ENCODE peak calls at places on chromosomes 6 and 20, in five cellular contexts. One of them, this sample, is unnamed.

GRCh38 chr20:3323398-3323797 is 84.1 kb downstream of the DNAAF9 start:
- DNase-seq in mammary epithelial cell: peak; percentile 52
- DNase-seq in GM23248: peak; percentile 16
- DNase-seq in CD4-positive, alpha-beta T cell: no peak
- DNase-seq in A549: no peak
- DNase-seq in this sample: peak; percentile 21

GRCh38 chr6:146634022-146634421 is 35.2 kb downstream of the ADGB start:
- DNase-seq in mammary epithelial cell: no peak
- DNase-seq in CD4-positive, alpha-beta T cell: no peak
- DNase-seq in GM23248: no peak
- DNase-seq in A549: no peak
- DNase-seq in this sample: no peak

GRCh38 chr20:50563133-50563944 is 53.2 kb downstream of the PTPN1 start:
- DNase-seq in A549: no peak
- DNase-seq in GM23248: no peak
- DNase-seq in CD4-positive, alpha-beta T cell: no peak
- DNase-seq in mammary epithelial cell: no peak
- DNase-seq in this sample: no peak

GRCh38 chr6:140341272-140341671 is 966.8 kb upstream of the CITED2 start:
- DNase-seq in mammary epithelial cell: no peak
- DNase-seq in CD4-positive, alpha-beta T cell: no peak
- DNase-seq in GM23248: no peak
- DNase-seq in A549: no peak
- DNase-seq in this sample: no peak

GRCh38 chr6:79608334-79609224 is 22.6 kb upstream of the SH3BGRL2 start:
- DNase-seq in CD4-positive, alpha-beta T cell: no peak
- DNase-seq in A549: no peak
- DNase-seq in mammary epithelial cell: no peak
- DNase-seq in GM23248: peak; percentile 6
- DNase-seq in this sample: no peak

GRCh38 chr6:111730835-111731234 is 125.2 kb upstream of the TRAF3IP2 start:
- DNase-seq in CD4-positive, alpha-beta T cell: no peak
- DNase-seq in A549: no peak
- DNase-seq in GM23248: no peak
- DNase-seq in mammary epithelial cell: no peak
- DNase-seq in this sample: no peak

GRCh38 chr20:56625837-56626236 is 3.3 kb upstream of the TFAP2C start:
- DNase-seq in mammary epithelial cell: no peak
- DNase-seq in CD4-positive, alpha-beta T cell: no peak
- DNase-seq in A549: no peak
- DNase-seq in GM23248: no peak
- DNase-seq in this sample: no peak

GRCh38 chr6:156396068-156396771 is 381.0 kb upstream of the ARID1B start:
- DNase-seq in mammary epithelial cell: no peak
- DNase-seq in CD4-positive, alpha-beta T cell: peak; percentile 19
- DNase-seq in A549: no peak
- DNase-seq in GM23248: no peak
- DNase-seq in this sample: peak; percentile 58

GRCh38 chr20:34199183-34199582 is 42.0 kb upstream of the ASIP start:
- DNase-seq in A549: no peak
- DNase-seq in CD4-positive, alpha-beta T cell: no peak
- DNase-seq in mammary epithelial cell: no peak
- DNase-seq in GM23248: peak; percentile 24
- DNase-seq in this sample: no peak

GRCh38 chr20:63700199-63701050 is 4.0 kb downstream of the TNFRSF6B start:
- DNase-seq in CD4-positive, alpha-beta T cell: no peak
- DNase-seq in A549: no peak
- DNase-seq in GM23248: no peak
- DNase-seq in mammary epithelial cell: no peak
- DNase-seq in this sample: no peak

GRCh38 chr6:154792761-154793160 is 59.5 kb downstream of the SCAF8 start:
- DNase-seq in GM23248: peak; percentile 14
- DNase-seq in CD4-positive, alpha-beta T cell: no peak
- DNase-seq in A549: no peak
- DNase-seq in mammary epithelial cell: peak; percentile 60
- DNase-seq in this sample: no peak

GRCh38 chr20:38172344-38172743 is 7.3 kb upstream of the TGM2 start:
- DNase-seq in A549: peak; percentile 38
- DNase-seq in GM23248: peak; percentile 66
- DNase-seq in CD4-positive, alpha-beta T cell: no peak
- DNase-seq in mammary epithelial cell: no peak
- DNase-seq in this sample: no peak

GRCh38 chr6:140441256-140441655 is 1066.8 kb upstream of the CITED2 start:
- DNase-seq in mammary epithelial cell: peak; percentile 28
- DNase-seq in CD4-positive, alpha-beta T cell: no peak
- DNase-seq in GM23248: peak; percentile 28
- DNase-seq in A549: no peak
- DNase-seq in this sample: no peak

GRCh38 chr6:157148391-157149323 is 174.7 kb downstream of the TMEM242 start:
- DNase-seq in mammary epithelial cell: peak; percentile 88
- DNase-seq in CD4-positive, alpha-beta T cell: no peak
- DNase-seq in A549: peak; percentile 82
- DNase-seq in GM23248: peak; percentile 96
- DNase-seq in this sample: no peak

GRCh38 chr6:169070506-169071176 is 183.0 kb downstream of the THBS2 start:
- DNase-seq in CD4-positive, alpha-beta T cell: no peak
- DNase-seq in GM23248: peak; percentile 100
- DNase-seq in mammary epithelial cell: peak; percentile 98
- DNase-seq in A549: peak; percentile 72
- DNase-seq in this sample: no peak

GRCh38 chr6:79307321-79308036 is 73.0 kb upstream of the HMGN3 start:
- DNase-seq in CD4-positive, alpha-beta T cell: no peak
- DNase-seq in A549: no peak
- DNase-seq in mammary epithelial cell: peak; percentile 95
- DNase-seq in GM23248: no peak
- DNase-seq in this sample: no peak

GRCh38 chr6:4806308-4807190 is 30.3 kb downstream of the CDYL start:
- DNase-seq in CD4-positive, alpha-beta T cell: no peak
- DNase-seq in mammary epithelial cell: peak; percentile 18
- DNase-seq in GM23248: no peak
- DNase-seq in A549: no peak
- DNase-seq in this sample: no peak

GRCh38 chr6:4812068-4812467 is 35.9 kb downstream of the CDYL start:
- DNase-seq in mammary epithelial cell: no peak
- DNase-seq in GM23248: peak; percentile 19
- DNase-seq in CD4-positive, alpha-beta T cell: no peak
- DNase-seq in A549: no peak
- DNase-seq in this sample: no peak

GRCh38 chr6:4813055-4813454 is 36.9 kb downstream of the CDYL start:
- DNase-seq in CD4-positive, alpha-beta T cell: no peak
- DNase-seq in GM23248: no peak
- DNase-seq in mammary epithelial cell: no peak
- DNase-seq in A549: no peak
- DNase-seq in this sample: no peak

GRCh38 chr6:4808396-4808795 is 32.2 kb downstream of the CDYL start:
- DNase-seq in A549: no peak
- DNase-seq in mammary epithelial cell: no peak
- DNase-seq in CD4-positive, alpha-beta T cell: no peak
- DNase-seq in GM23248: no peak
- DNase-seq in this sample: no peak

DNA sequence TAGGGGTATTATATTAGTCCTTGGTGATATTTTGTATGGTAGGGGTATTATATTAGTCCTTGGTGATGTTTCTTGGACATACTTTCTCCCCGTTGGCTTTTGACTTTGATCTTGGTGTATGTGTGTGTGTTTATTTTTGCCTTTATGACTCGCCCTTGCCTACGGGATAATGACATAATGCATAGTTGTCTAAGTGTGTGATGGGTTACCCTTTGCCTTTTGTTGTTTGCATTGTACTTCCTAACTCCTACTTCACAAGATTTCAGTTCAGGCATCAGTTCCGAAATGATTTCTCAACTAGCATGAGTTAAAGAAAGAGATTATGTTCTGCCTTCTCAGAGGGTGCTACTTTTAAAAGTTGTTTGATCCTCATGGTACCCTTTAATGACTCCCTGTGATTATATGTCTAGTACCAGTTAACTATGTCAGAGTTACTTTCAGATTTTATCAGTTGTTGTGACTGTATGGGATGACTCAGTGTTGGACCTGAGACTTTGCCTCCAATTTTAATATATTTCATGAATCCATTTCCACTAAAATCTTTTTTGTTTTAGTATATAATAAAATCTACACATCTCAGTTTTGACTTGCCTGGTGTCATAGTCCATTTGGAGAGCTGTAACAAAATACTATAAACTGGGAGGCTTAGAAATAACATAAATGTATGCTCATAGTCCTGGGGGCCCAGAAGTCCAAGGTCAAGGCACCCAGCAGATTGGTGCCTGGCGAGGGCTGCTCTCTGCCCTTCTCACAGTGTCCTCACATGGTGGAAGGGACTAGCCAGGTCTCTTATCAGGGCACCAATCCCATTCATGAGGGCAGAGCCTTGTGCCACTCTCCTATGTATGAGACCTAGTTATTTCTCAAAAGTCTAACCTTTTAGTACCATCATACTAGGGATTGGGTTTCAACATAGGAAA is 34.1 kb downstream of the CDYL start:
- DNase-seq in GM23248: peak; percentile 75
- DNase-seq in CD4-positive, alpha-beta T cell: no peak
- DNase-seq in mammary epithelial cell: peak; percentile 73
- DNase-seq in A549: no peak
- DNase-seq in this sample: no peak
- H3K27ac ChIP-seq in GM23248: peak overlapping the region; percentile 56
- H3K27ac ChIP-seq in CD4-positive, alpha-beta T cell: no peak overlapping the region
- H3K27ac ChIP-seq in mammary epithelial cell: peak overlapping the region; percentile 66
- H3K27ac ChIP-seq in A549: peak overlapping the region; percentile 85
- H3K27ac ChIP-seq in this sample: no peak overlapping the region

GRCh38 chr6:14510038-14510437 is 392.5 kb downstream of the CD83 start:
- DNase-seq in GM23248: no peak
- DNase-seq in A549: no peak
- DNase-seq in CD4-positive, alpha-beta T cell: no peak
- DNase-seq in mammary epithelial cell: no peak
- DNase-seq in this sample: no peak

GRCh38 chr6:14505391-14505790 is 387.8 kb downstream of the CD83 start:
- DNase-seq in A549: no peak
- DNase-seq in GM23248: no peak
- DNase-seq in CD4-positive, alpha-beta T cell: no peak
- DNase-seq in mammary epithelial cell: no peak
- DNase-seq in this sample: no peak

GRCh38 chr6:14511192-14511591 is 393.6 kb downstream of the CD83 start:
- DNase-seq in A549: no peak
- DNase-seq in GM23248: no peak
- DNase-seq in CD4-positive, alpha-beta T cell: no peak
- DNase-seq in mammary epithelial cell: no peak
- DNase-seq in this sample: no peak

GRCh38 chr6:14502551-14502950 is 385.0 kb downstream of the CD83 start:
- DNase-seq in GM23248: no peak
- DNase-seq in A549: no peak
- DNase-seq in mammary epithelial cell: peak; percentile 52
- DNase-seq in CD4-positive, alpha-beta T cell: no peak
- DNase-seq in this sample: no peak

GRCh38 chr6:14506656-14507242 is 389.2 kb downstream of the CD83 start:
- DNase-seq in A549: no peak
- DNase-seq in GM23248: no peak
- DNase-seq in mammary epithelial cell: no peak
- DNase-seq in CD4-positive, alpha-beta T cell: peak; percentile 4
- DNase-seq in this sample: no peak
- H3K27ac ChIP-seq in A549: peak overlapping the region; percentile 24
- H3K27ac ChIP-seq in GM23248: no peak overlapping the region
- H3K27ac ChIP-seq in mammary epithelial cell: no peak overlapping the region
- H3K27ac ChIP-seq in CD4-positive, alpha-beta T cell: no peak overlapping the region
- H3K27ac ChIP-seq in this sample: no peak overlapping the region

GRCh38 chr6:43020052-43020705 is 1.2 kb upstream of the RRP36 start:
- DNase-seq in CD4-positive, alpha-beta T cell: no peak
- DNase-seq in A549: no peak
- DNase-seq in mammary epithelial cell: no peak
- DNase-seq in GM23248: no peak
- DNase-seq in this sample: no peak
- H3K27ac ChIP-seq in CD4-positive, alpha-beta T cell: peak overlapping the region; percentile 62
- H3K27ac ChIP-seq in A549: peak overlapping the region; percentile 96
- H3K27ac ChIP-seq in mammary epithelial cell: no peak overlapping the region
- H3K27ac ChIP-seq in GM23248: peak overlapping the region; percentile 68
- H3K27ac ChIP-seq in this sample: peak overlapping the region; percentile 74

GRCh38 chr6:35547666-35548065 is 35.0 kb upstream of the TULP1 start:
- DNase-seq in A549: no peak
- DNase-seq in GM23248: no peak
- DNase-seq in mammary epithelial cell: no peak
- DNase-seq in CD4-positive, alpha-beta T cell: no peak
- DNase-seq in this sample: no peak

GRCh38 chr6:35544748-35545361 is 32.2 kb upstream of the TULP1 start:
- DNase-seq in GM23248: no peak
- DNase-seq in A549: no peak
- DNase-seq in mammary epithelial cell: peak; percentile 58
- DNase-seq in CD4-positive, alpha-beta T cell: no peak
- DNase-seq in this sample: no peak

GRCh38 chr6:35539223-35539622 is 26.5 kb upstream of the TULP1 start:
- DNase-seq in A549: no peak
- DNase-seq in GM23248: no peak
- DNase-seq in CD4-positive, alpha-beta T cell: no peak
- DNase-seq in mammary epithelial cell: no peak
- DNase-seq in this sample: no peak

DNA sequence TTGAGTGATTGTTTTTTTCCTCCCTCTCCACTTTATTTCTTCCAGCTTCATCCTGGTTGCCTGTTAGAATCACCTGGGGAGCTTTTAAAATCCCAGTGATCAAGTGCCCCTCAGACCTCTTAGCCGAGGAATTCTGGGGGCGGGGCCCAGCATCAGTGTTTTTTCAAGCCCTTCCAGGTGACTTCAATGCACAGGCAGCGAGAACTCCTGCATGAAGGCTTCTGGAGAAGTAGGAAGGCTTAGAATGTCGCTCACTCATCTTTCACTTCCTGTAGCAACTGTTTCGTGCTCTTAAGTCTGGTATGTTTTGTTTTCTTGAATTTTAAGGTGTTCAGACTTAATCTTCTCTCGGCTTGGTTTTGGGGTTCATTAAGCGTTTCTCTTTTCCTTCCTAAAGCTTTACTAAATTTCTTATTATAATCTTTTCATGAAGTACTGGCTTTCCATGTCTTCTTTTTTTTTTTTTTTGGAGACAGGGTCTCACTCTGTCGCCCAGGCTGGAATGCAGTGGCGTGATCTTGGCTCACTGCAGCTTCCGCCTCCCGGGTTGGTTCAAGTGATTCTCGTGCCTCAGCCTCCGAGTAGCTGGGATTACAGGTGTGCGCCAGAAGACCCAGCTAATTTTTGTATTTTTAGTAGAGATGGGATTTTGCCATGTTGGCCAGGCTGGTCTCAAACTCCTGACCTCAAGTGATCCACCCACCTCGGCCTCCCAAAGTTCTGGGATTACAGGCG is 30.9 kb upstream of the TULP1 start:
- DNase-seq in GM23248: no peak
- DNase-seq in mammary epithelial cell: no peak
- DNase-seq in CD4-positive, alpha-beta T cell: no peak
- DNase-seq in A549: no peak
- DNase-seq in this sample: no peak
- H3K27ac ChIP-seq in GM23248: no peak overlapping the region
- H3K27ac ChIP-seq in mammary epithelial cell: no peak overlapping the region
- H3K27ac ChIP-seq in CD4-positive, alpha-beta T cell: no peak overlapping the region
- H3K27ac ChIP-seq in A549: no peak overlapping the region
- H3K27ac ChIP-seq in this sample: no peak overlapping the region

DNA sequence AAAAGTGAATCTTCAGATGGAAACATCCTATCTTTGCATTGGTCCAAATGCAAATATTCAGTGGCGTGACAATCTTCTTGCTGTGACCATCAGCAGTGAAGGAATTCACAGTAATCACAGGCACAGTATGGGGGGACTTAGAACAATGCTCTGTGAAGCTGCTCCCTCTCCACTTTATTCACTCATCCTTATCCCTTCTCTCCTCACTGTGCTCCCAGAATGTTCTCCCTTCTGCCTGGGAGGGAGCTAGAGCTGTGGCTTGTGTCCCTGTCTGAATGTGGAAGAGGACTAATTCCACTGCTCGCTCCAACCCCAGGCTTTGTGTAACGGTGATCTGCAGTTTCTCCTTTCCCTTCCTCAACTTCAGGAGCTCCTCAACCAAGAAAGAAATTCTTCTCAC is 243.7 kb downstream of the ALDH8A1 start:
- DNase-seq in A549: no peak
- DNase-seq in mammary epithelial cell: no peak
- DNase-seq in CD4-positive, alpha-beta T cell: no peak
- DNase-seq in GM23248: no peak
- DNase-seq in this sample: no peak
- H3K27ac ChIP-seq in A549: peak overlapping the region; percentile 67
- H3K27ac ChIP-seq in mammary epithelial cell: no peak overlapping the region
- H3K27ac ChIP-seq in CD4-positive, alpha-beta T cell: no peak overlapping the region
- H3K27ac ChIP-seq in GM23248: no peak overlapping the region
- H3K27ac ChIP-seq in this sample: no peak overlapping the region

This sample was measured in CD4-positive, CD25-positive, alpha-beta regulatory T cell.